ENCODE peak calls at places on chromosome 6, in seven cellular contexts. One of them, this sample, is unnamed.

GRCh38 chr6:70956451-70957283 is at the start of gene B3GAT2:
- DNase-seq in GM23338: peak; percentile 66
- DNase-seq in PC-9: no peak
- DNase-seq in hepatocyte: peak; percentile 47
- DNase-seq in GM23248: peak; percentile 52
- DNase-seq in MM.1S: no peak
- DNase-seq in OCI-LY7: no peak
- DNase-seq in this sample: no peak

GRCh38 chr6:150685860-150686259 is 86.2 kb downstream of the PLEKHG1 start:
- DNase-seq in GM23338: peak; percentile 89
- DNase-seq in PC-9: peak; percentile 43
- DNase-seq in hepatocyte: peak; percentile 58
- DNase-seq in GM23248: peak; percentile 43
- DNase-seq in MM.1S: peak; percentile 16
- DNase-seq in OCI-LY7: peak; percentile 80
- DNase-seq in this sample: peak; percentile 91

GRCh38 chr6:141829566-141829965 is 303.2 kb upstream of the GJE1 start:
- DNase-seq in GM23338: peak; percentile 90
- DNase-seq in PC-9: no peak
- DNase-seq in hepatocyte: no peak
- DNase-seq in GM23248: no peak
- DNase-seq in MM.1S: no peak
- DNase-seq in OCI-LY7: no peak
- DNase-seq in this sample: no peak

GRCh38 chr6:131773284-131773950 is 34.4 kb upstream of the ENPP1 start:
- DNase-seq in GM23338: no peak
- DNase-seq in PC-9: no peak
- DNase-seq in hepatocyte: no peak
- DNase-seq in GM23248: no peak
- DNase-seq in MM.1S: no peak
- DNase-seq in OCI-LY7: no peak
- DNase-seq in this sample: no peak

GRCh38 chr6:107275330-107275865 is 160.1 kb upstream of the BEND3 start:
- DNase-seq in GM23338: no peak
- DNase-seq in PC-9: no peak
- DNase-seq in hepatocyte: peak; percentile 72
- DNase-seq in GM23248: no peak
- DNase-seq in MM.1S: no peak
- DNase-seq in OCI-LY7: no peak
- DNase-seq in this sample: no peak

GRCh38 chr6:144659202-144659731 is 374.1 kb downstream of the UTRN start:
- DNase-seq in GM23338: peak; percentile 83
- DNase-seq in PC-9: no peak
- DNase-seq in hepatocyte: peak; percentile 51
- DNase-seq in GM23248: peak; percentile 39
- DNase-seq in MM.1S: peak; percentile 43
- DNase-seq in OCI-LY7: no peak
- DNase-seq in this sample: no peak

GRCh38 chr6:106591111-106591825 is 38.0 kb downstream of the RTN4IP1 start:
- DNase-seq in GM23338: no peak
- DNase-seq in PC-9: peak; percentile 63
- DNase-seq in hepatocyte: no peak
- DNase-seq in GM23248: peak; percentile 89
- DNase-seq in MM.1S: no peak
- DNase-seq in OCI-LY7: no peak
- DNase-seq in this sample: no peak

GRCh38 chr6:138428943-138429616 is 25.1 kb downstream of the HEBP2 start:
- DNase-seq in GM23338: peak; percentile 75
- DNase-seq in PC-9: peak; percentile 55
- DNase-seq in hepatocyte: peak; percentile 69
- DNase-seq in GM23248: peak; percentile 81
- DNase-seq in MM.1S: peak; percentile 57
- DNase-seq in OCI-LY7: peak; percentile 73
- DNase-seq in this sample: peak; percentile 77

GRCh38 chr6:9948600-9949138 is 466.2 kb downstream of the TFAP2A start:
- DNase-seq in GM23338: no peak
- DNase-seq in PC-9: no peak
- DNase-seq in hepatocyte: no peak
- DNase-seq in GM23248: peak; percentile 23
- DNase-seq in MM.1S: no peak
- DNase-seq in OCI-LY7: no peak
- DNase-seq in this sample: no peak

GRCh38 chr6:34237316-34237721 is 646 bp downstream of the HMGA1 start:
- DNase-seq in GM23338: no peak
- DNase-seq in PC-9: no peak
- DNase-seq in hepatocyte: peak; percentile 64
- DNase-seq in GM23248: peak; percentile 64
- DNase-seq in MM.1S: peak; percentile 26
- DNase-seq in OCI-LY7: peak; percentile 64
- DNase-seq in this sample: peak; percentile 68

GRCh38 chr6:101391772-101392560 is 1.5 kb upstream of the GRIK2 start:
- DNase-seq in GM23338: peak; percentile 51
- DNase-seq in PC-9: no peak
- DNase-seq in hepatocyte: no peak
- DNase-seq in GM23248: no peak
- DNase-seq in MM.1S: no peak
- DNase-seq in OCI-LY7: no peak
- DNase-seq in this sample: no peak

GRCh38 chr6:11139051-11139960 is 27.8 kb upstream of the ERVFRD-1 start:
- DNase-seq in GM23338: no peak
- DNase-seq in PC-9: peak; percentile 42
- DNase-seq in hepatocyte: no peak
- DNase-seq in GM23248: peak; percentile 67
- DNase-seq in MM.1S: no peak
- DNase-seq in OCI-LY7: no peak
- DNase-seq in this sample: no peak

GRCh38 chr6:116087437-116088027 is 13.1 kb upstream of the NT5DC1 start:
- DNase-seq in GM23338: no peak
- DNase-seq in PC-9: peak; percentile 82
- DNase-seq in hepatocyte: peak; percentile 22
- DNase-seq in GM23248: peak; percentile 73
- DNase-seq in MM.1S: peak; percentile 71
- DNase-seq in OCI-LY7: no peak
- DNase-seq in this sample: no peak

GRCh38 chr6:168035098-168035660 is 37.7 kb downstream of the KIF25 start:
- DNase-seq in GM23338: peak; percentile 94
- DNase-seq in PC-9: no peak
- DNase-seq in hepatocyte: peak; percentile 84
- DNase-seq in GM23248: peak; percentile 67
- DNase-seq in MM.1S: no peak
- DNase-seq in OCI-LY7: no peak
- DNase-seq in this sample: no peak

GRCh38 chr6:6725834-6726194 is 137.3 kb downstream of the LY86 start:
- DNase-seq in GM23338: no peak
- DNase-seq in PC-9: no peak
- DNase-seq in hepatocyte: no peak
- DNase-seq in GM23248: no peak
- DNase-seq in MM.1S: no peak
- DNase-seq in OCI-LY7: no peak
- DNase-seq in this sample: no peak

GRCh38 chr6:112833546-112834215 is 486.6 kb downstream of the RFPL4B start:
- DNase-seq in GM23338: no peak
- DNase-seq in PC-9: no peak
- DNase-seq in hepatocyte: no peak
- DNase-seq in GM23248: no peak
- DNase-seq in MM.1S: no peak
- DNase-seq in OCI-LY7: no peak
- DNase-seq in this sample: no peak

GRCh38 chr6:31578461-31579118 is 3.2 kb downstream of the TNF start:
- DNase-seq in GM23338: peak; percentile 75
- DNase-seq in PC-9: peak; percentile 45
- DNase-seq in hepatocyte: no peak
- DNase-seq in GM23248: no peak
- DNase-seq in MM.1S: no peak
- DNase-seq in OCI-LY7: no peak
- DNase-seq in this sample: peak; percentile 93

GRCh38 chr6:164455835-164456234 is 853.6 kb downstream of the C6orf118 start:
- DNase-seq in GM23338: peak; percentile 50
- DNase-seq in PC-9: no peak
- DNase-seq in hepatocyte: no peak
- DNase-seq in GM23248: no peak
- DNase-seq in MM.1S: no peak
- DNase-seq in OCI-LY7: no peak
- DNase-seq in this sample: no peak

GRCh38 chr6:169752074-169752623 is 727 bp downstream of the ERMARD start:
- DNase-seq in GM23338: peak; percentile 43
- DNase-seq in PC-9: no peak
- DNase-seq in hepatocyte: no peak
- DNase-seq in GM23248: peak; percentile 49
- DNase-seq in MM.1S: no peak
- DNase-seq in OCI-LY7: peak; percentile 21
- DNase-seq in this sample: peak; percentile 69

GRCh38 chr6:163872335-163872734 is 457.8 kb downstream of the QKI start:
- DNase-seq in GM23338: no peak
- DNase-seq in PC-9: no peak
- DNase-seq in hepatocyte: no peak
- DNase-seq in GM23248: peak; percentile 3
- DNase-seq in MM.1S: no peak
- DNase-seq in OCI-LY7: no peak
- DNase-seq in this sample: no peak

GRCh38 chr6:131792091-131792496 is 15.7 kb upstream of the ENPP1 start:
- DNase-seq in GM23338: peak; percentile 48
- DNase-seq in PC-9: no peak
- DNase-seq in hepatocyte: no peak
- DNase-seq in GM23248: peak; percentile 55
- DNase-seq in MM.1S: no peak
- DNase-seq in OCI-LY7: no peak
- DNase-seq in this sample: no peak

GRCh38 chr6:2915150-2915549 is 12.0 kb upstream of the SERPINB9 start:
- DNase-seq in GM23338: no peak
- DNase-seq in PC-9: no peak
- DNase-seq in hepatocyte: no peak
- DNase-seq in GM23248: no peak
- DNase-seq in MM.1S: no peak
- DNase-seq in OCI-LY7: no peak
- DNase-seq in this sample: no peak

GRCh38 chr6:43770417-43771209 is 602 bp downstream of the VEGFA start:
- DNase-seq in GM23338: peak; percentile 75
- DNase-seq in PC-9: peak; percentile 64
- DNase-seq in hepatocyte: peak; percentile 74
- DNase-seq in GM23248: peak; percentile 77
- DNase-seq in MM.1S: peak; percentile 41
- DNase-seq in OCI-LY7: peak; percentile 72
- DNase-seq in this sample: peak; percentile 84

GRCh38 chr6:80527552-80528052 is 421.1 kb downstream of the BCKDHB start:
- DNase-seq in GM23338: no peak
- DNase-seq in PC-9: peak; percentile 91
- DNase-seq in hepatocyte: peak; percentile 41
- DNase-seq in GM23248: no peak
- DNase-seq in MM.1S: no peak
- DNase-seq in OCI-LY7: no peak
- DNase-seq in this sample: no peak

GRCh38 chr6:7991992-7992815 is 72.0 kb downstream of the BLOC1S5 start:
- DNase-seq in GM23338: peak; percentile 59
- DNase-seq in PC-9: peak; percentile 51
- DNase-seq in hepatocyte: peak; percentile 44
- DNase-seq in GM23248: peak; percentile 90
- DNase-seq in MM.1S: peak; percentile 78
- DNase-seq in OCI-LY7: peak; percentile 76
- DNase-seq in this sample: peak; percentile 54

GRCh38 chr6:14719273-14719672 is 526.6 kb upstream of the JARID2 start:
- DNase-seq in GM23338: no peak
- DNase-seq in PC-9: no peak
- DNase-seq in hepatocyte: no peak
- DNase-seq in GM23248: no peak
- DNase-seq in MM.1S: no peak
- DNase-seq in OCI-LY7: no peak
- DNase-seq in this sample: no peak

GRCh38 chr6:14722001-14722567 is 523.8 kb upstream of the JARID2 start:
- DNase-seq in GM23338: no peak
- DNase-seq in PC-9: no peak
- DNase-seq in hepatocyte: no peak
- DNase-seq in GM23248: no peak
- DNase-seq in MM.1S: no peak
- DNase-seq in OCI-LY7: no peak
- DNase-seq in this sample: no peak

GRCh38 chr6:14720411-14721102 is 525.3 kb upstream of the JARID2 start:
- DNase-seq in GM23338: no peak
- DNase-seq in PC-9: no peak
- DNase-seq in hepatocyte: no peak
- DNase-seq in GM23248: no peak
- DNase-seq in MM.1S: no peak
- DNase-seq in OCI-LY7: no peak
- DNase-seq in this sample: no peak

GRCh38 chr6:14722704-14723103 is 523.2 kb upstream of the JARID2 start:
- DNase-seq in GM23338: no peak
- DNase-seq in PC-9: no peak
- DNase-seq in hepatocyte: no peak
- DNase-seq in GM23248: no peak
- DNase-seq in MM.1S: no peak
- DNase-seq in OCI-LY7: no peak
- DNase-seq in this sample: no peak

GRCh38 chr6:14721103-14721758 is 524.6 kb upstream of the JARID2 start:
- DNase-seq in GM23338: no peak
- DNase-seq in PC-9: peak; percentile 91
- DNase-seq in hepatocyte: peak; percentile 43
- DNase-seq in GM23248: peak; percentile 53
- DNase-seq in MM.1S: no peak
- DNase-seq in OCI-LY7: peak; percentile 40
- DNase-seq in this sample: no peak
- H3K4me1 ChIP-seq in GM23338: no peaks in the 10 kb centered on the region
- H3K4me1 ChIP-seq in PC-9: peaks cover 20% of the 10 kb centered on the region
- H3K4me1 ChIP-seq in hepatocyte: peaks cover 4% of the 10 kb centered on the region
- H3K4me1 ChIP-seq in GM23248: peaks cover 6% of the 10 kb centered on the region
- H3K4me1 ChIP-seq in MM.1S: no peaks in the 10 kb centered on the region
- H3K4me1 ChIP-seq in OCI-LY7: peaks cover 23% of the 10 kb centered on the region
- H3K4me1 ChIP-seq in this sample: peaks cover 3% of the 10 kb centered on the region

GRCh38 chr6:56211724-56212123 is 35.7 kb downstream of the COL21A1 start:
- DNase-seq in GM23338: no peak
- DNase-seq in PC-9: no peak
- DNase-seq in hepatocyte: no peak
- DNase-seq in GM23248: no peak
- DNase-seq in MM.1S: no peak
- DNase-seq in OCI-LY7: no peak
- DNase-seq in this sample: no peak
- H3K9me2 ChIP-seq in GM23338: no peaks in the 10 kb centered on the region
- H3K9me2 ChIP-seq in PC-9: no peaks in the 10 kb centered on the region
- H3K9me2 ChIP-seq in hepatocyte: no peaks in the 10 kb centered on the region
- H3K9me2 ChIP-seq in GM23248: no peaks in the 10 kb centered on the region
- H3K9me2 ChIP-seq in MM.1S: no peaks in the 10 kb centered on the region
- H3K9me2 ChIP-seq in OCI-LY7: no peaks in the 10 kb centered on the region
- H3K9me2 ChIP-seq in this sample: no peaks in the 10 kb centered on the region

DNA sequence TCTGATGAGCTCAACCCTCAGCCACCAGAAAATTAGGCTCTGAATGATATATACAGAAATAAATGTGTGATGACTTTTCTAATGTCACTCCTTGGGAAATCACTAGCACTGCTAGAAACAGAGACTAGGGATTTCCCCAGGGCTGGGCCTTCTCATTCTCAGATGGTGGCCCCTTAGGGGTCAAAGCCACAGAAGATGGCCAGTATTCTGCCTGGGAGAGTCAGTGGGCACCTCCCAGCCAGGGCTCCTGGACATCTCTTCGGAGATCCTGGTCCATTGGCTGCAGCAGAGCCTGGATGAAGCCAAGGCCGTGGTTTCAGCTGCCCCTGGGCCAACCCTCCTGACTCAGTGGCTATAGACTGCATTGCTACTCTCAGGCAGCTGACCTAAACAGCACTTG is 276.9 kb upstream of the SUPT3H start:
- DNase-seq in GM23338: no peak
- DNase-seq in PC-9: no peak
- DNase-seq in hepatocyte: no peak
- DNase-seq in GM23248: peak; percentile 50
- DNase-seq in MM.1S: no peak
- DNase-seq in OCI-LY7: no peak
- DNase-seq in this sample: no peak
- H3K4me1 ChIP-seq in GM23338: no peaks in the 10 kb centered on the region
- H3K4me1 ChIP-seq in PC-9: peaks cover 73% of the 10 kb centered on the region
- H3K4me1 ChIP-seq in hepatocyte: peaks cover 3% of the 10 kb centered on the region
- H3K4me1 ChIP-seq in GM23248: peaks cover 85% of the 10 kb centered on the region
- H3K4me1 ChIP-seq in MM.1S: no peaks in the 10 kb centered on the region
- H3K4me1 ChIP-seq in OCI-LY7: peaks cover 24% of the 10 kb centered on the region
- H3K4me1 ChIP-seq in this sample: peaks cover 34% of the 10 kb centered on the region

GRCh38 chr6:15578716-15579391 is 84.0 kb downstream of the DTNBP1 start:
- DNase-seq in GM23338: no peak
- DNase-seq in PC-9: no peak
- DNase-seq in hepatocyte: no peak
- DNase-seq in GM23248: no peak
- DNase-seq in MM.1S: peak; percentile 21
- DNase-seq in OCI-LY7: no peak
- DNase-seq in this sample: no peak
- H3K9me2 ChIP-seq in GM23338: no peaks in the 10 kb centered on the region
- H3K9me2 ChIP-seq in PC-9: no peaks in the 10 kb centered on the region
- H3K9me2 ChIP-seq in hepatocyte: no peaks in the 10 kb centered on the region
- H3K9me2 ChIP-seq in GM23248: no peaks in the 10 kb centered on the region
- H3K9me2 ChIP-seq in MM.1S: no peaks in the 10 kb centered on the region
- H3K9me2 ChIP-seq in OCI-LY7: no peaks in the 10 kb centered on the region
- H3K9me2 ChIP-seq in this sample: no peaks in the 10 kb centered on the region

This sample was measured in Karpas-422.